ENCODE peak calls at places on chromosomes 13 and 19, in seven cellular contexts. One of them, this sample, is unnamed.

GRCh38 chr19:48842744-48843162 is 6.5 kb upstream of the HSD17B14 start:
- DNase-seq in CD8-positive, alpha-beta memory T cell: peak; percentile 30
- DNase-seq in foreskin fibroblast: no peak
- DNase-seq in lower leg skin: no peak
- DNase-seq in left ventricle myocardium inferior: no peak
- DNase-seq in pancreas: no peak
- DNase-seq in psoas muscle: no peak
- DNase-seq in this sample: peak; percentile 62

GRCh38 chr13:99063952-99064351 is 86.1 kb upstream of the DOCK9 start:
- DNase-seq in CD8-positive, alpha-beta memory T cell: no peak
- DNase-seq in foreskin fibroblast: no peak
- DNase-seq in lower leg skin: no peak
- DNase-seq in left ventricle myocardium inferior: no peak
- DNase-seq in pancreas: no peak
- DNase-seq in psoas muscle: no peak
- DNase-seq in this sample: no peak

GRCh38 chr19:13825489-13826475 is 30.5 kb downstream of the ZSWIM4 start:
- DNase-seq in CD8-positive, alpha-beta memory T cell: no peak
- DNase-seq in foreskin fibroblast: no peak
- DNase-seq in lower leg skin: no peak
- DNase-seq in left ventricle myocardium inferior: no peak
- DNase-seq in pancreas: peak; percentile 16
- DNase-seq in psoas muscle: no peak
- DNase-seq in this sample: peak; percentile 42

GRCh38 chr19:18551631-18552030 is 6.0 kb upstream of the KXD1 start:
- DNase-seq in CD8-positive, alpha-beta memory T cell: no peak
- DNase-seq in foreskin fibroblast: no peak
- DNase-seq in lower leg skin: no peak
- DNase-seq in left ventricle myocardium inferior: no peak
- DNase-seq in pancreas: no peak
- DNase-seq in psoas muscle: no peak
- DNase-seq in this sample: no peak

GRCh38 chr13:111131610-111132009 is 16.5 kb downstream of the ARHGEF7 start:
- DNase-seq in CD8-positive, alpha-beta memory T cell: no peak
- DNase-seq in foreskin fibroblast: no peak
- DNase-seq in lower leg skin: no peak
- DNase-seq in left ventricle myocardium inferior: no peak
- DNase-seq in pancreas: no peak
- DNase-seq in psoas muscle: no peak
- DNase-seq in this sample: no peak

GRCh38 chr13:58960909-58961308 is 1202.8 kb downstream of the DIAPH3 start:
- DNase-seq in CD8-positive, alpha-beta memory T cell: no peak
- DNase-seq in foreskin fibroblast: no peak
- DNase-seq in lower leg skin: no peak
- DNase-seq in left ventricle myocardium inferior: no peak
- DNase-seq in pancreas: no peak
- DNase-seq in psoas muscle: no peak
- DNase-seq in this sample: no peak

GRCh38 chr19:32675720-32676185 is at the start of gene RGS9BP:
- DNase-seq in CD8-positive, alpha-beta memory T cell: peak; percentile 76
- DNase-seq in foreskin fibroblast: peak; percentile 78
- DNase-seq in lower leg skin: peak; percentile 97
- DNase-seq in left ventricle myocardium inferior: peak; percentile 89
- DNase-seq in pancreas: peak; percentile 79
- DNase-seq in psoas muscle: peak; percentile 95
- DNase-seq in this sample: peak; percentile 83

GRCh38 chr19:29724741-29725140 is 9.7 kb upstream of the C19orf12 start:
- DNase-seq in CD8-positive, alpha-beta memory T cell: no peak
- DNase-seq in foreskin fibroblast: no peak
- DNase-seq in lower leg skin: no peak
- DNase-seq in left ventricle myocardium inferior: no peak
- DNase-seq in pancreas: no peak
- DNase-seq in psoas muscle: no peak
- DNase-seq in this sample: no peak

GRCh38 chr13:101640797-101641400 is 188.4 kb downstream of the ITGBL1 start:
- DNase-seq in CD8-positive, alpha-beta memory T cell: no peak
- DNase-seq in foreskin fibroblast: peak; percentile 69
- DNase-seq in lower leg skin: no peak
- DNase-seq in left ventricle myocardium inferior: no peak
- DNase-seq in pancreas: no peak
- DNase-seq in psoas muscle: no peak
- DNase-seq in this sample: no peak

DNA sequence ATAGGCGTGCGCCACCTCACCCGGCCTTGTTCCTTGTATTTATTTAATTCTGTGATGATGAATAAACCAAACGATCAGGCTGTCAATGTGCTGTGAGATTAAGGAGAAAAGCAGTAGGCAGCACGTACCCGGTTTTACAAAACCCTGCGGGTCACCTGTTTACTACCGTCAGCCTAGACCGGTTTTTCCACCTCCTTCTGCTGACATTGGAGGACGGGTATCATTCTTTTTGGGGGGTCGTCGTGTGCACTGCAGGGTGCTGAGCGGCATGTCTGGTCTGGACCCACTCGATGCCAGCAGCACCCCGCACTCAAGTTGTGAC is 929 bp upstream of the DAZAP1 start:
- DNase-seq in CD8-positive, alpha-beta memory T cell: no peak
- DNase-seq in foreskin fibroblast: no peak
- DNase-seq in lower leg skin: no peak
- DNase-seq in left ventricle myocardium inferior: no peak
- DNase-seq in pancreas: peak; percentile 56
- DNase-seq in psoas muscle: no peak
- DNase-seq in this sample: no peak
- H3K4me3 ChIP-seq in CD8-positive, alpha-beta memory T cell: peak overlapping the region; percentile 68
- H3K4me3 ChIP-seq in foreskin fibroblast: peak overlapping the region; percentile 63
- H3K4me3 ChIP-seq in lower leg skin: no peak overlapping the region
- H3K4me3 ChIP-seq in left ventricle myocardium inferior: peak overlapping the region; percentile 86
- H3K4me3 ChIP-seq in pancreas: peak overlapping the region; percentile 91
- H3K4me3 ChIP-seq in psoas muscle: peak overlapping the region; percentile 97
- H3K4me3 ChIP-seq in this sample: no peak overlapping the region

DNA sequence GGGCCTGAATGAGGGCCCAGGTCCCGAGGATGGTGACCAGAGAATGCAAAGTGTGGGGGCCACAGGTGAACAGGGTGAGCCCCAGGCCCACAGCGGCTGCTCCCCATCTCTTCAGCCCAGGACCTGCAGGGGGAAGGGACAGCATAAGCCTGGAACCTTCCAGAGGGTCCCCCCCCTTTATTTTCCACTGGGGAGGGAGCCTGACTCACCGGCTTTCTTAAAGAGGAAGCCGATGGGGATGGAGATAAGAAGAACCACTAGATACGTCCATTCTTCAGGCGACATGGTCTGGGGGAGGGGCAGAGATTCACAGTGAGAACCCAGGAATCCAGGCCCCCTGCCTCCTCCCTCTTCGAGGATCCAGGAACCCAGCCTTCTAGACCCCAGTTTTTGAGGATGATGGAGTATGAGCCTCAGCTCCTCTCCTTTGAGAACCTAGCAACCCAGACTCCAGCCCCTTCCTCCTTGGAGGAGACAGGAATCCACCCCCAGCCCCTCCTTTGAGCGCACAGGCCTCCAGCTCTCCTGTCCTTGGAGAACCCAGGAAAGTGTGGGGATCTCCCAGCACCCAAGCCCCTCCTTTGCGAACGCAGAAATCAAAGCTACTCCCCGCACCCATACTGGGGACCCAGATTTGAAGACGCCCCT is 1.0 kb downstream of the MBOAT7 start:
- DNase-seq in CD8-positive, alpha-beta memory T cell: peak; percentile 58
- DNase-seq in foreskin fibroblast: peak; percentile 49
- DNase-seq in lower leg skin: no peak
- DNase-seq in left ventricle myocardium inferior: no peak
- DNase-seq in pancreas: no peak
- DNase-seq in psoas muscle: no peak
- DNase-seq in this sample: no peak
- H3K4me3 ChIP-seq in CD8-positive, alpha-beta memory T cell: peak overlapping the region; percentile 63
- H3K4me3 ChIP-seq in foreskin fibroblast: peak overlapping the region; percentile 91
- H3K4me3 ChIP-seq in lower leg skin: peak overlapping the region; percentile 74
- H3K4me3 ChIP-seq in left ventricle myocardium inferior: peak overlapping the region; percentile 91
- H3K4me3 ChIP-seq in pancreas: peak overlapping the region; percentile 74
- H3K4me3 ChIP-seq in psoas muscle: peak overlapping the region; percentile 75
- H3K4me3 ChIP-seq in this sample: peak overlapping the region; percentile 80

DNA sequence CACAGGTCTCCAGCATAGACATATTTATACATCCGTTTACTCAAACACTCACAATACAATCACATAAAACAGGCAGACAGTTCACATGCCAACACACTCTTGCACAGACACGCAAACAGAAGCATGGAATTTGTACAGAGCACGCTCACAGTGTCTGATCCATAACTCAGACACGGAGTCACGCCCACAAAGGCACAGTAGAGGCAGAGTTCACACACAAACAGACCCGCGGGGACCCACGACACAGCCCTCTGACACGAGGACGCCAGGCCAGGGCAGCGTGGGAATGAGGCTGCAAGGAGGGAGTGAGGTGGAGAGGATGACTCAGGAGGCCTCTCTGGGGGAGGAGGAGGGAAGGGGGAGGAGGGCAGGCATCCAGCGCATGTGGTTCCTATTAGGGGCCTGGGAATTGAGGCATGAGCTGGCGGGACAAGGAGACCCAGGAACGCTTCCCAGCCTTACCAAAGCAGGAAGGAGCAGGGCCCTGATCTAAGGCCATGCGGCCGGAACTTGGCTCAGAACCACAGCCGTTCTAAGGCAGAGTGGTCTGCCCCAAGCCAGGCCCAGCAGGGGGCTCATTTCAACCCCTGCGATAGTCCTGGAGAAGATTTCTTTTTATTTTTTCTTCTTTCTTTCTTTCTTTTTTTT is 9.1 kb upstream of the OLFM2 start:
- DNase-seq in CD8-positive, alpha-beta memory T cell: no peak
- DNase-seq in foreskin fibroblast: peak; percentile 100
- DNase-seq in lower leg skin: peak; percentile 98
- DNase-seq in left ventricle myocardium inferior: peak; percentile 90
- DNase-seq in pancreas: peak; percentile 44
- DNase-seq in psoas muscle: peak; percentile 93
- DNase-seq in this sample: peak; percentile 94
- H3K4me3 ChIP-seq in CD8-positive, alpha-beta memory T cell: no peak overlapping the region
- H3K4me3 ChIP-seq in foreskin fibroblast: no peak overlapping the region
- H3K4me3 ChIP-seq in lower leg skin: no peak overlapping the region
- H3K4me3 ChIP-seq in left ventricle myocardium inferior: no peak overlapping the region
- H3K4me3 ChIP-seq in pancreas: no peak overlapping the region
- H3K4me3 ChIP-seq in psoas muscle: no peak overlapping the region
- H3K4me3 ChIP-seq in this sample: no peak overlapping the region

DNA sequence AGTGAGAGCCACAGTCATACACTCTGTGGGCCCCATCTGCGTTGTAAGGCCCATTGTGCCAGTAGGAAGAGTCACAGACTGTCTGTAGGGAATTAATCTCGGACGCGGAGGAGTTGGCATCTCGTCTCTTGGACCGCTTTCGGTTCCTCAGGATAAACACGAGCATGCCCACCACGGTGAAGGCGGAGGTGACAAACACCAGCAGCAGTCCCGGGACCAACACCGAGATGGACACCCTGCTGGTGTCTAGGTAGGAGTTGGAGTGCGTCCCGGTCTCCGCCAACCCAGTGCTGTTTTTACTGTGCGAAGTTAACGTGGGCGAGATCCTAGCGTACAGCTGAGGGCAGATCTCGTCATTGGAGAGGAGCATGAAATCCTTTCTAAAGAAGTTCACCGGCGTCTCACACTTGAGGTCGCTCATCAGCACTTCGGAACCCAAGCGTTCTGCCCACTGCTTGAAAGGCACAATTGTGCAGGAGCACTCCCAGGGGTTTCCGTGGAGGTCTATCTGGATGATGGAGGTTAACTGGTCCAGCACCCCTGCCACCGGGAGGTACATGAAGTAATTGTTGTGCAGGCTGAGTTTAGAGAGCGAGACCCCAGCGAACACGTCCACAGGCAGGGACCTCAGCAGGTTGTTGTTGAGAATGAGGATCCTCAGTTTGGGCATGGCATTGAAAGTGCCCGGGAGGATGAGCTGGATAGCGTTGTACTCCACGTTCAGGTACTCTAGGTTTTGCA is 2.7 kb downstream of the SLITRK1 start:
- DNase-seq in CD8-positive, alpha-beta memory T cell: no peak
- DNase-seq in foreskin fibroblast: no peak
- DNase-seq in lower leg skin: peak; percentile 58
- DNase-seq in left ventricle myocardium inferior: no peak
- DNase-seq in pancreas: peak; percentile 25
- DNase-seq in psoas muscle: no peak
- DNase-seq in this sample: no peak
- H3K4me3 ChIP-seq in CD8-positive, alpha-beta memory T cell: no peak overlapping the region
- H3K4me3 ChIP-seq in foreskin fibroblast: peak overlapping the region; percentile 44
- H3K4me3 ChIP-seq in lower leg skin: no peak overlapping the region
- H3K4me3 ChIP-seq in left ventricle myocardium inferior: peak overlapping the region; percentile 17
- H3K4me3 ChIP-seq in pancreas: peak overlapping the region; percentile 42
- H3K4me3 ChIP-seq in psoas muscle: no peak overlapping the region
- H3K4me3 ChIP-seq in this sample: no peak overlapping the region

DNA sequence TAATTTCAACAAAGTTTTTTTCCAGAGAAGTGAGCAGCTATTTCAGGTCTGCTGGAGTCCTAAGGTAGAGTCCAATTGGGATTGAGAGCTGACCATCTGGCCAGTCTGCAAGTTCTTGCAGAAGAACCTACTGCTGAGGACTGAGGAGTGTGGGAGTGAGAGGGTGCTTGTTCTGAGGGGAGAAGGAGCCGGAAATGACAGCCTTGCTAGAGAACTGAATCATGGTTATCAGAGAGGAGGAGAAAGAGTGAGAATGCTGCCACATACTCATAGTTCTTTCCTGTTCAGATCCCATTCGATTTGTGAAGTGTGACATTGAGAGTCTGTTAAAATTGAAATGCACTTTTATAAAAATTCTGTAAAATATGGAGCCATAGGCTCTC is 350.0 kb downstream of the KCNRG start:
- DNase-seq in CD8-positive, alpha-beta memory T cell: no peak
- DNase-seq in foreskin fibroblast: no peak
- DNase-seq in lower leg skin: no peak
- DNase-seq in left ventricle myocardium inferior: no peak
- DNase-seq in pancreas: no peak
- DNase-seq in psoas muscle: no peak
- DNase-seq in this sample: no peak
- H3K4me3 ChIP-seq in CD8-positive, alpha-beta memory T cell: peak overlapping the region; percentile 39
- H3K4me3 ChIP-seq in foreskin fibroblast: no peak overlapping the region
- H3K4me3 ChIP-seq in lower leg skin: no peak overlapping the region
- H3K4me3 ChIP-seq in left ventricle myocardium inferior: no peak overlapping the region
- H3K4me3 ChIP-seq in pancreas: peak overlapping the region; percentile 30
- H3K4me3 ChIP-seq in psoas muscle: no peak overlapping the region
- H3K4me3 ChIP-seq in this sample: no peak overlapping the region

This sample was measured in ovary.